ENCODE peak calls at places on chromosomes 13 and 19, in ten cellular contexts. I is lung; V is lower leg skin; C is EH; N is RWPE1; R is T follicular helper cell; M is aorta; J is stimulated activated CD4-positive, alpha-beta T cell treated with anti-CD3 and anti-CD28 coated beads, Interleukin-1b, Interleukin-23, amount 100 ng/mL, for 24 hours; O is fibroblast of mammary gland; D is RPMI7951. W is an unnamed sample.

GRCh38 chr19:49437231-49437630 is 4.1 kb downstream of the SLC17A7 start:
- DNase-seq in J (no peak), N (no peak), I (no peak), V (no peak), D (no peak), M (no peak), O (no peak), R (no peak), C (no peak), W (no peak)

GRCh38 chr19:37943480-37943879 is 36.5 kb downstream of the SIPA1L3 start:
- DNase-seq in N (no peak), R (no peak), I (no peak), C (no peak), O (no peak), J (no peak), D (no peak), V (no peak), M (no peak), W (no peak)

GRCh38 chr19:54316746-54317107 is 3.8 kb upstream of the LILRA5 start:
- DNase-seq in I (peak), O (no peak), J (no peak), C (no peak), D (no peak), R (no peak), V (no peak), M (peak), N (no peak), W (no peak)

GRCh38 chr13:43963726-43964125 is 84.0 kb downstream of the LACC1 start:
- DNase-seq in D (no peak), J (no peak), V (no peak), N (no peak), R (no peak), M (no peak), C (peak), O (no peak), I (no peak), W (no peak)

GRCh38 chr13:46172531-46172991 is 9.4 kb downstream of the LCP1 start:
- DNase-seq in C (no peak), V (no peak), D (peak), R (peak), M (no peak), I (no peak), N (no peak), O (no peak), J (no peak), W (peak)

GRCh38 chr19:1068111-1069001 is 1.4 kb downstream of the ARHGAP45 start:
- DNase-seq in C (no peak), J (no peak), I (no peak), D (no peak), O (no peak), V (no peak), N (no peak), M (peak), R (no peak), W (peak)

GRCh38 chr19:22735911-22736645 is 47.9 kb downstream of the ZNF99 start:
- DNase-seq in N (no peak), C (no peak), M (no peak), R (no peak), I (peak), O (peak), V (no peak), D (no peak), J (no peak), W (no peak)

GRCh38 chr13:34346626-34347025 is 528.7 kb downstream of the RFC3 start:
- DNase-seq in N (no peak), I (no peak), J (no peak), D (no peak), C (peak), O (no peak), V (no peak), M (no peak), R (no peak), W (no peak)

GRCh38 chr13:113187263-113187669 is 21.2 kb downstream of the PCID2 start:
- DNase-seq in I (peak), N (peak), V (peak), M (peak), R (no peak), D (peak), J (peak), O (peak), C (peak), W (no peak)

GRCh38 chr19:2554856-2555255 is 78.9 kb downstream of the GADD45B start:
- DNase-seq in J (no peak), I (no peak), D (no peak), N (no peak), R (no peak), V (no peak), O (peak), C (peak), M (peak), W (no peak)

GRCh38 chr13:101417043-101417406 is 717 bp upstream of the NALCN start:
- DNase-seq in C (peak), O (peak), J (no peak), R (no peak), I (no peak), M (no peak), V (no peak), N (peak), D (peak), W (no peak)